ENCODE peak calls at places on chromosome 1, in seven cellular contexts. One of them, this sample, is unnamed.

GRCh38 chr1:21115098-21115760 is 61.5 kb downstream of the EIF4G3 start:
- DNase-seq in GM13977: no peak
- DNase-seq in fibroblast of pulmonary artery: no peak
- DNase-seq in heart right ventricle: no peak
- DNase-seq in type B pancreatic cell: no peak
- DNase-seq in HCT116: no peak
- DNase-seq in fibroblast of lung: no peak
- DNase-seq in this sample: peak; percentile 12

GRCh38 chr1:116847688-116848531 is 61.8 kb upstream of the PTGFRN start:
- DNase-seq in heart right ventricle: peak; percentile 70
- DNase-seq in type B pancreatic cell: no peak
- DNase-seq in HCT116: no peak
- DNase-seq in fibroblast of pulmonary artery: peak; percentile 65
- DNase-seq in fibroblast of lung: peak; percentile 73
- DNase-seq in GM13977: peak; percentile 61
- DNase-seq in this sample: peak; percentile 87

GRCh38 chr1:17304155-17304826 is 3.7 kb upstream of the PADI4 start:
- DNase-seq in type B pancreatic cell: no peak
- DNase-seq in HCT116: no peak
- DNase-seq in heart right ventricle: no peak
- DNase-seq in GM13977: no peak
- DNase-seq in fibroblast of pulmonary artery: no peak
- DNase-seq in fibroblast of lung: no peak
- DNase-seq in this sample: no peak

GRCh38 chr1:181239086-181239485 is 150.6 kb downstream of the IER5 start:
- DNase-seq in fibroblast of pulmonary artery: no peak
- DNase-seq in type B pancreatic cell: no peak
- DNase-seq in HCT116: no peak
- DNase-seq in fibroblast of lung: no peak
- DNase-seq in heart right ventricle: no peak
- DNase-seq in GM13977: no peak
- DNase-seq in this sample: no peak

GRCh38 chr1:162131405-162132321 is 62.2 kb downstream of the NOS1AP start:
- DNase-seq in GM13977: no peak
- DNase-seq in fibroblast of pulmonary artery: no peak
- DNase-seq in heart right ventricle: no peak
- DNase-seq in fibroblast of lung: no peak
- DNase-seq in HCT116: no peak
- DNase-seq in type B pancreatic cell: no peak
- DNase-seq in this sample: no peak

GRCh38 chr1:27161594-27161993 is 6.7 kb upstream of the SLC9A1 start:
- DNase-seq in GM13977: peak; percentile 57
- DNase-seq in type B pancreatic cell: no peak
- DNase-seq in fibroblast of lung: no peak
- DNase-seq in fibroblast of pulmonary artery: no peak
- DNase-seq in heart right ventricle: no peak
- DNase-seq in HCT116: no peak
- DNase-seq in this sample: no peak

GRCh38 chr1:76870037-76870436 is 2.8 kb downstream of the ST6GALNAC5 start:
- DNase-seq in HCT116: no peak
- DNase-seq in fibroblast of pulmonary artery: no peak
- DNase-seq in fibroblast of lung: no peak
- DNase-seq in heart right ventricle: no peak
- DNase-seq in type B pancreatic cell: no peak
- DNase-seq in GM13977: no peak
- DNase-seq in this sample: no peak

GRCh38 chr1:9659328-9659727 is 7.8 kb downstream of the PIK3CD start:
- DNase-seq in HCT116: no peak
- DNase-seq in heart right ventricle: no peak
- DNase-seq in fibroblast of pulmonary artery: peak; percentile 87
- DNase-seq in GM13977: no peak
- DNase-seq in type B pancreatic cell: no peak
- DNase-seq in fibroblast of lung: peak; percentile 80
- DNase-seq in this sample: peak; percentile 75

DNA sequence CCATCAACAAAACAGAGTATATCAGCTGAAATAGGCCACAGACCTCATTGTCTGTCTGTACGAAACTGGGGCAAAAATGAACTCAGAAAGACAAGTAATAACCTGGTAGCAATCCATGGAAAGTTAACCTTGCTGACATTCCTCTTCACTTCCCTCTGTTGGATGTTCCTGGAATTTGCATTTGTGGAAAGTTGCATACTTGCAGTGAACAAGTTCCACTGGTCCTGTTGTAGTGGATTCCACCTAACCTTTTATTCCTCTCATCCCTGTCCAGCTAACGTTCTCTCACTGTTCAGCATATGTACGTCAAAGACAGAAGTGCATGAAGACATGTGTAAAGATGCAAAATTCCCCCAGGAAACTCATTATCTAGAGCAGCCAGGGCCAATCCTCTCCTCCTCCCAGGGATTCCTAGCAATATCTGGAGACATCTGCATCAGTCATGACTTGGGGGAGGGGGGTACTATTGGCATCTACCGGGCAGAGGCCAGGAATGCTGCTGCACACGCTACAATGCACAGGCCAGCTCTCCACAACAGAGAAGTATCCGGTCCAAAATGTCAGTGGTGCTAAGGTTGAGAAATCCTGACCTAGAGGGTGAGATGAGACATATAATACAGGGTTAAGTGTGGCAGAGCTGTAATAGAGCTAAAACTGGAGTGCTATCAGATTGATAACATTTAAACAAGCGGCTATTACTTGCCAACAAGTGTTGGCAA is 8.2 kb downstream of the LPAR3 start:
- DNase-seq in fibroblast of lung: no peak
- DNase-seq in fibroblast of pulmonary artery: peak; percentile 62
- DNase-seq in type B pancreatic cell: no peak
- DNase-seq in heart right ventricle: no peak
- DNase-seq in GM13977: no peak
- DNase-seq in HCT116: no peak
- DNase-seq in this sample: peak; percentile 6
- TF ChIP-seq CTCF in fibroblast of lung: peak; percentile 2
- TF ChIP-seq CTCF in fibroblast of pulmonary artery: peak; percentile 30
- TF ChIP-seq CTCF in type B pancreatic cell: no peak
- TF ChIP-seq CTCF in heart right ventricle: no peak
- TF ChIP-seq CTCF in GM13977: no peak
- TF ChIP-seq CTCF in HCT116: peak; percentile 6
- TF ChIP-seq CTCF in this sample: peak; percentile 16

GRCh38 chr1:11364170-11364569 is 91.2 kb downstream of the UBIAD1 start:
- DNase-seq in type B pancreatic cell: no peak
- DNase-seq in GM13977: peak; percentile 47
- DNase-seq in fibroblast of pulmonary artery: no peak
- DNase-seq in heart right ventricle: no peak
- DNase-seq in fibroblast of lung: no peak
- DNase-seq in HCT116: peak; percentile 19
- DNase-seq in this sample: no peak
- TF ChIP-seq CTCF in type B pancreatic cell: peak; percentile 61
- TF ChIP-seq CTCF in GM13977: peak; percentile 59
- TF ChIP-seq CTCF in fibroblast of pulmonary artery: no peak
- TF ChIP-seq CTCF in heart right ventricle: no peak
- TF ChIP-seq CTCF in fibroblast of lung: no peak
- TF ChIP-seq CTCF in HCT116: peak; percentile 59
- TF ChIP-seq CTCF in this sample: peak; percentile 23

GRCh38 chr1:52904590-52905375 is 16.8 kb downstream of the ECHDC2 start:
- DNase-seq in fibroblast of lung: peak; percentile 15
- DNase-seq in heart right ventricle: no peak
- DNase-seq in HCT116: peak; percentile 10
- DNase-seq in GM13977: peak; percentile 78
- DNase-seq in type B pancreatic cell: no peak
- DNase-seq in fibroblast of pulmonary artery: peak; percentile 31
- DNase-seq in this sample: peak; percentile 36

GRCh38 chr1:52905376-52905698 is 16.2 kb downstream of the ECHDC2 start:
- DNase-seq in heart right ventricle: peak; percentile 49
- DNase-seq in fibroblast of lung: no peak
- DNase-seq in type B pancreatic cell: no peak
- DNase-seq in GM13977: no peak
- DNase-seq in HCT116: no peak
- DNase-seq in fibroblast of pulmonary artery: no peak
- DNase-seq in this sample: no peak

GRCh38 chr1:52899445-52899894 is 22.1 kb downstream of the ECHDC2 start:
- DNase-seq in HCT116: no peak
- DNase-seq in GM13977: no peak
- DNase-seq in fibroblast of pulmonary artery: no peak
- DNase-seq in fibroblast of lung: peak; percentile 31
- DNase-seq in heart right ventricle: no peak
- DNase-seq in type B pancreatic cell: no peak
- DNase-seq in this sample: no peak

GRCh38 chr1:52906135-52906603 is 15.4 kb downstream of the ECHDC2 start:
- DNase-seq in fibroblast of lung: no peak
- DNase-seq in fibroblast of pulmonary artery: no peak
- DNase-seq in heart right ventricle: no peak
- DNase-seq in HCT116: no peak
- DNase-seq in type B pancreatic cell: no peak
- DNase-seq in GM13977: no peak
- DNase-seq in this sample: no peak

GRCh38 chr1:52901384-52901783 is 20.2 kb downstream of the ECHDC2 start:
- DNase-seq in heart right ventricle: no peak
- DNase-seq in HCT116: no peak
- DNase-seq in type B pancreatic cell: no peak
- DNase-seq in GM13977: no peak
- DNase-seq in fibroblast of lung: no peak
- DNase-seq in fibroblast of pulmonary artery: no peak
- DNase-seq in this sample: no peak
- TF ChIP-seq CTCF in heart right ventricle: peak; percentile 14
- TF ChIP-seq CTCF in HCT116: no peak
- TF ChIP-seq CTCF in type B pancreatic cell: no peak
- TF ChIP-seq CTCF in GM13977: no peak
- TF ChIP-seq CTCF in fibroblast of lung: peak; percentile 21
- TF ChIP-seq CTCF in fibroblast of pulmonary artery: no peak
- TF ChIP-seq CTCF in this sample: peak; percentile 12

GRCh38 chr1:14704846-14705245 is 106.4 kb downstream of the KAZN start:
- DNase-seq in type B pancreatic cell: no peak
- DNase-seq in GM13977: no peak
- DNase-seq in fibroblast of lung: peak; percentile 32
- DNase-seq in HCT116: no peak
- DNase-seq in heart right ventricle: no peak
- DNase-seq in fibroblast of pulmonary artery: no peak
- DNase-seq in this sample: no peak

GRCh38 chr1:14696766-14697165 is 98.3 kb downstream of the KAZN start:
- DNase-seq in heart right ventricle: no peak
- DNase-seq in type B pancreatic cell: no peak
- DNase-seq in fibroblast of pulmonary artery: no peak
- DNase-seq in HCT116: no peak
- DNase-seq in fibroblast of lung: no peak
- DNase-seq in GM13977: no peak
- DNase-seq in this sample: no peak

GRCh38 chr1:14698206-14698605 is 99.7 kb downstream of the KAZN start:
- DNase-seq in HCT116: no peak
- DNase-seq in GM13977: no peak
- DNase-seq in fibroblast of lung: no peak
- DNase-seq in type B pancreatic cell: no peak
- DNase-seq in fibroblast of pulmonary artery: no peak
- DNase-seq in heart right ventricle: no peak
- DNase-seq in this sample: no peak

GRCh38 chr1:14697371-14697770 is 98.9 kb downstream of the KAZN start:
- DNase-seq in HCT116: no peak
- DNase-seq in fibroblast of lung: no peak
- DNase-seq in type B pancreatic cell: no peak
- DNase-seq in GM13977: no peak
- DNase-seq in heart right ventricle: no peak
- DNase-seq in fibroblast of pulmonary artery: no peak
- DNase-seq in this sample: no peak

DNA sequence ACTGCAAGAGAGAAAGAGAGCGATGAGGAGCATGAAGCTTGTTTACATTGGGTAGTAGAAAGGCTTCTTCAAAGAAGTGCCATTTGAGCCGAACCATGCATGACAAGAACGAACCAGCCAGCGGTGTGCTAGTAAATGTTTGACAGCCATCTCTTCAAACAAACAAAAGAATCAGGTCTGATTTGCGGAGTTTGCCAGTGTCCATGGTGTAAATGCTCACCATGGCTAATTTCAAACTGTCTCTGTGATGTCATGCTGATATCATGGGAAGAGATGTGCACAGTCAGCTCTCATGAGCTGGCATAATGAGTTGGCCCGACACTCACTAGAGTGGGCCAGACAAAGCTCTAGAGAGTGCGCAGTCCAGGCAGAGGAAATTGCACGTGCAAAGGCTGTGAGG is 101.1 kb downstream of the KAZN start:
- DNase-seq in HCT116: no peak
- DNase-seq in fibroblast of pulmonary artery: no peak
- DNase-seq in heart right ventricle: no peak
- DNase-seq in type B pancreatic cell: no peak
- DNase-seq in GM13977: no peak
- DNase-seq in fibroblast of lung: no peak
- DNase-seq in this sample: no peak
- TF ChIP-seq CTCF in HCT116: no peak
- TF ChIP-seq CTCF in fibroblast of pulmonary artery: no peak
- TF ChIP-seq CTCF in heart right ventricle: no peak
- TF ChIP-seq CTCF in type B pancreatic cell: no peak
- TF ChIP-seq CTCF in GM13977: no peak
- TF ChIP-seq CTCF in fibroblast of lung: no peak
- TF ChIP-seq CTCF in this sample: no peak

DNA sequence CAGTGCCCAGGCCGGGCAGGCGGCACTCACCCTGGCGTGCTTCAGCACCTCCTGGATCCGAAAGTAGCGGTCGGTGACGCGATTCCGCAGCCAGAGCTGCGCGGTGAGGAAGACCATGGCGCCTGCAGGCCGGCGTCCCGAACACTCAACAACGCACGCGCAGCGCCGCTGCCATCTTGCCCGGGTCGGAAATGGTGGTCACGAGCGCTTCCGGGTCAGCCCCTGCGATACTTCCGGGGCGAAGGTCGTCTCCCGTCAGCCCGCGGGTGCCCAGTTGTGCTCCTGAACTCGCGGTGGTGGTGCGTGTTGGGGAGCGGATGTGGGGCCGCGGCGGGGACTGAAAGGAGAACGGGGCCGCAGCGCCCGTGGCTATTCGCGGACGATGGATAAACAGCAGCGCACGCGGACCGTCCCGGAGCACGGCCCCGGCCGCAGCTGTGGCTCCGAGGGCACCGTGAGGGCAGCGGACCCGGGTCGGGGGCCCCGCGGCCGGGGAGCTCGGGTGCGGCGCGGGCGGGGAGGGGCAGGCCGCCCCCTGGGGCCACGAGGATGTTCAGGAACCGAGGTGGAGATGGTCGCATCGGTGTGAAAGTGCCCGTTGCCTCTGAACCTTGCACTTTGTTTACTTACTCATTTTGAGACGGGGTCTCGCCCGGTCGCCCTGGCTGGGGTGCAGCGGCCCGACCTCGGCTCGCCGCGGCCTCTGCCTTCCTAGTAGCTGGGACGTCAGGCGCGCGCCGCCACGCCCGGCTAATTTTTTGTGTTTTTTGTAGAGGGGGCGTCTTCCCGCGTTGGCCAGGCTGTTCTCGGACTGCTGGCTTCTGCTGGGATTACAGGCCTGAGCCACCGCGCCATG is at the start of gene MRPL20:
- DNase-seq in heart right ventricle: peak; percentile 96
- DNase-seq in fibroblast of pulmonary artery: peak; percentile 88
- DNase-seq in GM13977: peak; percentile 98
- DNase-seq in fibroblast of lung: peak; percentile 86
- DNase-seq in HCT116: peak; percentile 73
- DNase-seq in type B pancreatic cell: peak; percentile 94
- DNase-seq in this sample: peak; percentile 88
- TF ChIP-seq CTCF in heart right ventricle: no peak
- TF ChIP-seq CTCF in fibroblast of pulmonary artery: peak; percentile 1
- TF ChIP-seq CTCF in GM13977: no peak
- TF ChIP-seq CTCF in fibroblast of lung: no peak
- TF ChIP-seq CTCF in HCT116: no peak
- TF ChIP-seq CTCF in type B pancreatic cell: peak; percentile 37
- TF ChIP-seq CTCF in this sample: no peak

GRCh38 chr1:240967070-240967724 is 355.2 kb upstream of the GREM2 start:
- DNase-seq in type B pancreatic cell: no peak
- DNase-seq in fibroblast of pulmonary artery: no peak
- DNase-seq in HCT116: no peak
- DNase-seq in heart right ventricle: no peak
- DNase-seq in GM13977: no peak
- DNase-seq in fibroblast of lung: no peak
- DNase-seq in this sample: peak; percentile 30
- TF ChIP-seq CTCF in type B pancreatic cell: peak; percentile 60
- TF ChIP-seq CTCF in fibroblast of pulmonary artery: no peak
- TF ChIP-seq CTCF in HCT116: no peak
- TF ChIP-seq CTCF in heart right ventricle: no peak
- TF ChIP-seq CTCF in GM13977: peak; percentile 5
- TF ChIP-seq CTCF in fibroblast of lung: peak; percentile 1
- TF ChIP-seq CTCF in this sample: peak; percentile 33